ENCODE peak calls at places on chromosomes 5 and 9, in seven cellular contexts. L is GM12891, Z is upper lobe of left lung, A is HepG2, B is transverse colon, R is stomach, C is endothelial cell of umbilical vein. O is an unnamed sample.
A peak's percentile ranks its signal among the peaks of the same experiment; 100 is the strongest.

GRCh38 chr5:73367650-73368049 is 80.9 kb downstream of the FOXD1 start:
- DNase-seq in C (no peak), R (no peak), A (no peak), L (no peak), Z (no peak), B (no peak), O (no peak)

GRCh38 chr5:152584103-152584502 is 179.0 kb upstream of the NMUR2 start:
- DNase-seq in Z (no peak), R (no peak), C (no peak), A (no peak), L (no peak), B (no peak), O (no peak)

GRCh38 chr9:2925016-2925415 is 81.1 kb upstream of the PUM3 start:
- DNase-seq in A (no peak), R (no peak), Z (no peak), B (no peak), L (no peak), C (no peak), O (no peak)

GRCh38 chr5:18483386-18483785 is 849.1 kb downstream of the TAF11L14 start:
- DNase-seq in C (no peak), Z (no peak), R (no peak), A (no peak), L (no peak), B (no peak), O (no peak)

GRCh38 chr9:105127863-105128220 is 116.6 kb upstream of the SLC44A1 start:
- DNase-seq in Z (no peak), C (peak; percentile 70), A (no peak), L (peak; percentile 48), B (no peak), R (no peak), O (no peak)

GRCh38 chr5:173645437-173645807 is 29.0 kb upstream of the BOD1 start:
- DNase-seq in C (no peak), A (peak; percentile 30), B (no peak), L (no peak), R (no peak), Z (peak; percentile 13), O (no peak)

GRCh38 chr9:91483189-91483691 is 59.6 kb upstream of the NFIL3 start:
- DNase-seq in A (no peak), R (no peak), B (no peak), L (no peak), C (no peak), Z (no peak), O (no peak)

GRCh38 chr5:157959355-157959754 is 100.4 kb upstream of the CLINT1 start:
- DNase-seq in B (no peak), Z (no peak), R (no peak), A (no peak), C (no peak), L (no peak), O (no peak)

GRCh38 chr5:54524082-54524481 is 6.5 kb downstream of the SNX18 start:
- DNase-seq in R (no peak), L (no peak), C (no peak), A (no peak), Z (no peak), B (no peak), O (no peak)

GRCh38 chr5:97980291-97980690 is 793.2 kb upstream of the RGMB start:
- DNase-seq in C (peak; percentile 55), Z (no peak), R (no peak), A (no peak), L (no peak), B (no peak), O (no peak)

GRCh38 chr9:133142657-133143592 is 20.8 kb downstream of the GBGT1 start:
- DNase-seq in L (peak; percentile 63), A (no peak), R (peak; percentile 25), C (no peak), B (peak; percentile 68), Z (peak; percentile 57), O (peak; percentile 79)

GRCh38 chr5:67051164-67051563 is 145.4 kb downstream of the CD180 start:
- DNase-seq in C (no peak), A (no peak), B (peak; percentile 78), Z (no peak), L (no peak), R (no peak), O (no peak)

DNA sequence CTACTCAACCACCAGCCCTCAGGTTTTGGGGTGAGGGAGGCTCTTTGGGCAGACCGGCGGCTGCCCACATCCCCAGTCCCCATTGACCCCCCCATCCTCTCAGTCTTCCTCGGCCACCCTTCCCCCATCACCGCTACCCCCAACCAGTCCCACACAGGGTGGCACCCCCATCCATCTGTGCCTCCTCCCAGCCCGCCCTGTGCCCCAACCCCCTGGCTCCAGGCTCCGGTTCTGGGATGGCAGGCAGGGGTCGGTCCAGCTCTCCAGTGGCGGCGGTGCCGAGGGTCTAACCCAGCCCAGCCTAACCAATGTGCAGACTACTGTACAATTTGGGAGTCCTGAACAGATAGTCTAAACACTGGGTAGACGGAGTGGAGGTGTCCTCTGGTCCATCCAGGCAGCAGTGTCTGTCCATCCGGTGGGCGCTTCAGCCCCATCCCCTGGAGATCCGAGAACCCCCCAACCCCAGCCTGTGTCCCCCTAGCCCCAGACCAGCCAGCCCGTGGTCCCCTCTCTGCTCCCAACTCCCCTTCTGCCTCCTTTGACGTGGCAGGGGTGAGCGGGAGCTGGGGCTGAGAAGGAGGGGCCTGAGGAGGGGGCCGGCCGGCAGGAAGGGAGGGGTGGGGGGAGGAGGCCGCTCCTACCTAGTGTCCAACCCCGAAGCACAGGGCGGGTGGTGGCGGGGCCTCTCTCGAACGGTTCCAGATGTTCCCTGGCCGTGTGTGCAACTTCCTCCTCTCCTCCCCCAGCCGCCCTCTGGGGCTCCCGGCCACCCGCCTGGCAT is 31.2 kb downstream of the GOLGA2 start:
- DNase-seq in B (peak; percentile 65), C (no peak), L (no peak), A (peak; percentile 51), R (peak; percentile 49), Z (peak; percentile 86), O (peak; percentile 86)
- TF ChIP-seq POLR2A in B (peak; percentile 17), C (no peak), L (no peak), A (no peak), R (no peak), Z (no peak), O (no peak)

GRCh38 chr9:95084254-95084934 is 233.1 kb downstream of the FANCC start:
- DNase-seq in B (no peak), R (no peak), C (no peak), Z (no peak), L (no peak), A (no peak), O (peak; percentile 30)
- TF ChIP-seq POLR2AphosphoS5 in B (no peak), R (peak; percentile 30), C (no peak), Z (no peak), L (no peak), A (no peak), O (no peak)

GRCh38 chr5:134638760-134639201 is 6.2 kb upstream of the SAR1B start:
- DNase-seq in B (peak; percentile 38), A (peak; percentile 96), Z (no peak), L (no peak), C (no peak), R (peak; percentile 70), O (no peak)
- TF ChIP-seq POLR2A in B (no peak), A (peak; percentile 52), Z (no peak), L (no peak), C (no peak), R (no peak), O (no peak)

DNA sequence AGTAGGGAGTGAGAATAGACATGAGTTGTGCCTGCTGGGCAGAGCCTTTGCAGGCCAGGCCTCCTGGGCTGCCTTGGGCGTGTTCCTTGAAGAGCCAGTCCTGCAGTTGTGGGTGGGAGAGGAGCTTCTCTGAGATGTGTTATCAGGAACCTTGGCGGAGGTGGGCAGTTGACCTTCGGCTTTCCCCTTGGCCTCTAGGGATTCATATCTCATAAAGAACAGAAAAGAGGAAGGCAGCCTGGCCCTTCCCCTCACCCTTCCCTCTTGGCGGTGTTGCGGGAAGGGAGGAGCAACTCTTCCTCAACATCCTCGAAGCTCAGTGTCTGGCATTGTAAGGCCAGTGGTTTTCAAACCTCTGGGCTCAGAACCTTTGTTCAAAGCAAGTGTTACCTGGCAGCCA is 59.2 kb downstream of the DAPK1 start:
- DNase-seq in C (no peak), A (no peak), L (no peak), B (no peak), R (no peak), Z (no peak), O (no peak)
- TF ChIP-seq POLR2AphosphoS5 in C (no peak), A (no peak), L (no peak), B (no peak), R (no peak), Z (no peak), O (no peak)

DNA sequence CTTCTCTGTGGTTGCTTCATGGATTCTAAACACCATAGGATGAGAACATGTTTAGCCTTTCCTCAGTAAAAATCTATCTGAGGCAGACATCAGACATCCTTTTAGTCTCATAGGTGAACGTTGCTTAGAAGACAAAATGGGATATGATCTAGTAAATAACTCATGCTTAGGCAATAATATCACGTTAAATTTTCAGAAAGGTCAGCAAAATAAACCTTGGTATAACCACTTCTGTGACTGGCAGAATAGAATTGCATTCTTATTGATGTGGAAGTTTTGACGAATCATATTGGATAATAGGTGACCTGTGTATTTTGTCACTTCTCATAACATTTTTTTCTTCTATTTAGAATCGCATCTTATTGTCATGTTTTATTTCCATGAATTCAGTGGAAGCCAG is 827.0 kb downstream of the MTRR start:
- DNase-seq in L (no peak), B (no peak), Z (no peak), C (no peak), A (no peak), R (no peak), O (no peak)
- TF ChIP-seq POLR2A in L (no peak), B (no peak), Z (no peak), C (no peak), A (no peak), R (no peak), O (no peak)

GRCh38 chr5:76456258-76456657 is 53.2 kb downstream of the IQGAP2 start:
- DNase-seq in L (no peak), C (no peak), A (no peak), R (no peak), B (no peak), Z (no peak), O (no peak)

GRCh38 chr5:76455531-76456132 is 52.5 kb downstream of the IQGAP2 start:
- DNase-seq in R (no peak), Z (no peak), A (no peak), C (no peak), L (no peak), B (no peak), O (no peak)

GRCh38 chr5:76460104-76460503 is 57.0 kb downstream of the IQGAP2 start:
- DNase-seq in C (no peak), A (no peak), R (no peak), Z (no peak), B (no peak), L (no peak), O (no peak)

GRCh38 chr5:76458492-76458863 is 55.4 kb downstream of the IQGAP2 start:
- DNase-seq in Z (no peak), B (no peak), A (no peak), C (no peak), L (no peak), R (no peak), O (no peak)

GRCh38 chr5:76457685-76458491 is 54.8 kb downstream of the IQGAP2 start:
- DNase-seq in C (no peak), R (no peak), A (peak; percentile 79), Z (no peak), L (no peak), B (no peak), O (no peak)
- TF ChIP-seq POLR2AphosphoS5 in C (no peak), R (peak; percentile 56), A (no peak), Z (no peak), L (no peak), B (no peak), O (no peak)

DNA sequence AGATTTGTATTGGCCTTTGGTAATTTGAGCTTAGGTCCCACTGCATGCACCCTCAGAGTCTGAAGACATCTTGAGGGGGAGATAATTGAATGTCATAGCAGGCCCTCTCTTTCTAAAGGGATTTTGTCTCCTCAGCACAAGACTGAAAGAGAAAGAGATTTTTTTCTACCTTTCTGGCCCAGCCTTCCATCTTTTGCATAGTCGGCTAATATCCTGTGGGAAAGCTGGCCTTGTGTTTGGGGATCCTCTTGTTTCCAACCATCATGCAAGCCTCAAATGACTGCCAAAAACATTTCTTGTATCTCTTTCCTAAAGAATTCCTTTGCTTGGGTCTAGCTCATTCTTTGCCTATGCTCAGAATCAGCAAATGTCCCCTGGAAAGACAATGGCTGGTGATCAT is 42.0 kb upstream of the CDK5RAP2 start:
- DNase-seq in A (no peak), R (no peak), L (no peak), Z (no peak), B (no peak), C (no peak), O (no peak)
- TF ChIP-seq POLR2A in A (no peak), R (no peak), L (no peak), Z (no peak), B (no peak), C (no peak), O (no peak)

O was measured in spleen.